ENCODE peak calls at places on chromosomes 6 and 20, in four cellular contexts. K is Peyer's patch, X is endothelial cell of umbilical vein, V is body of pancreas. Y is an unnamed sample.

GRCh38 chr6:133774356-133774755 is 114.6 kb upstream of the TCF21 start:
- DNase-seq in K (no peak), X (peak; percentile 44), V (no peak), Y (no peak)

GRCh38 chr20:36461600-36462439 is 79.5 kb upstream of the MYL9 start:
- DNase-seq in K (peak; percentile 75), X (peak; percentile 37), V (peak; percentile 68), Y (peak; percentile 38)

GRCh38 chr6:34315780-34316179 is 67.0 kb upstream of the SMIM29 start:
- DNase-seq in K (no peak), X (no peak), V (no peak), Y (no peak)

GRCh38 chr6:5292154-5292553 is 30.8 kb downstream of the FARS2 start:
- DNase-seq in K (no peak), X (no peak), V (no peak), Y (no peak)

GRCh38 chr6:10510592-10511367 is 10.4 kb upstream of the GCNT2 start:
- DNase-seq in K (peak; percentile 82), X (peak; percentile 75), V (peak; percentile 77), Y (peak; percentile 39)

GRCh38 chr20:10935658-10936057 is 261.9 kb upstream of the JAG1 start:
- DNase-seq in K (no peak), X (peak; percentile 77), V (no peak), Y (no peak)

GRCh38 chr6:127939442-127940066 is 38.7 kb upstream of the THEMIS start:
- DNase-seq in K (no peak), X (peak; percentile 36), V (no peak), Y (no peak)

GRCh38 chr20:57399587-57400261 is 8.5 kb downstream of the RBM38 start:
- DNase-seq in K (no peak), X (no peak), V (peak; percentile 53), Y (no peak)

GRCh38 chr6:166485651-166486535 is 100.6 kb downstream of the RAMACL start:
- DNase-seq in K (no peak), X (no peak), V (no peak), Y (no peak)

GRCh38 chr20:22763257-22763906 is 179.0 kb upstream of the FOXA2 start:
- DNase-seq in K (no peak), X (peak; percentile 51), V (no peak), Y (no peak)

GRCh38 chr20:33392016-33392415 is 9.3 kb downstream of the CDK5RAP1 start:
- DNase-seq in K (no peak), X (no peak), V (no peak), Y (no peak)

GRCh38 chr20:60816901-60817300 is 435.2 kb upstream of the CDH4 start:
- DNase-seq in K (no peak), X (no peak), V (no peak), Y (no peak)

GRCh38 chr6:19415605-19416326 is 421.4 kb upstream of the ID4 start:
- DNase-seq in K (no peak), X (no peak), V (no peak), Y (no peak)

GRCh38 chr20:11451793-11452291 is 465.9 kb upstream of the BTBD3 start:
- DNase-seq in K (no peak), X (no peak), V (no peak), Y (no peak)

GRCh38 chr6:2468601-2468955 is 223.2 kb upstream of the GMDS start:
- DNase-seq in K (no peak), X (no peak), V (no peak), Y (no peak)

GRCh38 chr6:24551139-24551538 is 56.4 kb downstream of the ALDH5A1 start:
- DNase-seq in K (no peak), X (no peak), V (no peak), Y (no peak)

GRCh38 chr6:51473996-51474975 is 613.1 kb downstream of the PKHD1 start:
- DNase-seq in K (no peak), X (no peak), V (no peak), Y (no peak)

GRCh38 chr20:5528719-5529256 is 212.0 kb upstream of the PROKR2 start:
- DNase-seq in K (peak; percentile 88), X (peak; percentile 83), V (peak; percentile 78), Y (peak; percentile 32)

GRCh38 chr20:45993197-45993951 is 15.3 kb upstream of the MMP9 start:
- DNase-seq in K (peak; percentile 68), X (no peak), V (no peak), Y (no peak)

GRCh38 chr6:18147160-18147559 is 7.7 kb downstream of the TPMT start:
- DNase-seq in K (peak; percentile 53), X (no peak), V (no peak), Y (no peak)

GRCh38 chr6:163756079-163756478 is 341.6 kb downstream of the QKI start:
- DNase-seq in K (peak; percentile 72), X (no peak), V (no peak), Y (no peak)

GRCh38 chr6:127446356-127446755 is 12.8 kb downstream of the KIAA0408 start:
- DNase-seq in K (no peak), X (no peak), V (no peak), Y (no peak)

GRCh38 chr6:3455121-3455489 is 1.7 kb downstream of the SLC22A23 start:
- DNase-seq in K (peak; percentile 66), X (no peak), V (peak; percentile 33), Y (no peak)

GRCh38 chr6:143536866-143537691 is 25.6 kb upstream of the FUCA2 start:
- DNase-seq in K (peak; percentile 85), X (peak; percentile 61), V (peak; percentile 58), Y (peak; percentile 26)

GRCh38 chr6:91852232-91852631 is 1265.4 kb upstream of the MAP3K7 start:
- DNase-seq in K (no peak), X (no peak), V (no peak), Y (no peak)

GRCh38 chr20:54559890-54560289 is 84.5 kb downstream of the DOK5 start:
- DNase-seq in K (no peak), X (no peak), V (no peak), Y (no peak)

GRCh38 chr6:96582457-96582856 is 19.5 kb downstream of the FHL5 start:
- DNase-seq in K (no peak), X (no peak), V (no peak), Y (no peak)

GRCh38 chr6:16334671-16335070 is 96.3 kb downstream of the GMPR start:
- DNase-seq in K (peak; percentile 70), X (no peak), V (peak; percentile 39), Y (no peak)

GRCh38 chr6:8279094-8279805 is 156.1 kb downstream of the SLC35B3 start:
- DNase-seq in K (no peak), X (no peak), V (no peak), Y (no peak)

GRCh38 chr6:38195113-38195635 is 375.6 kb downstream of the ZFAND3 start:
- DNase-seq in K (no peak), X (no peak), V (no peak), Y (no peak)

GRCh38 chr6:129744201-129744879 is 34.4 kb upstream of the ARHGAP18 start:
- DNase-seq in K (no peak), X (peak; percentile 75), V (no peak), Y (no peak)
- TF ChIP-seq POLR2A in K (no peak), X (no peak), V (no peak), Y (no peak)

GRCh38 chr6:26552205-26552604 is 14.0 kb downstream of the HMGN4 start:
- DNase-seq in K (no peak), X (no peak), V (no peak), Y (no peak)
- TF ChIP-seq POLR2A in K (no peak), X (no peak), V (no peak), Y (no peak)

GRCh38 chr6:37049990-37050853 is 44.8 kb downstream of the FGD2 start:
- DNase-seq in K (peak; percentile 89), X (no peak), V (no peak), Y (peak; percentile 71)
- TF ChIP-seq POLR2A in K (no peak), X (no peak), V (no peak), Y (no peak)

GRCh38 chr20:63295018-63295417 is 2.0 kb downstream of the COL20A1 start:
- DNase-seq in K (no peak), X (no peak), V (no peak), Y (no peak)
- TF ChIP-seq POLR2A in K (no peak), X (no peak), V (no peak), Y (no peak)